ENCODE peak calls at places on chromosomes 5 and 9, in six cellular contexts. One of them, this sample, is unnamed.

GRCh38 chr5:143678148-143678906 is 133.6 kb upstream of the HMHB1 start:
- DNase-seq in CD8-positive, alpha-beta T cell: no peak
- DNase-seq in fibroblast of the aortic adventitia: no peak
- DNase-seq in body of pancreas: no peak
- DNase-seq in H1: no peak
- DNase-seq in IMR-90: no peak
- DNase-seq in this sample: no peak

GRCh38 chr5:137890850-137891249 is 1.6 kb downstream of the PKD2L2 start:
- DNase-seq in fibroblast of the aortic adventitia: no peak
- DNase-seq in H1: no peak
- DNase-seq in CD8-positive, alpha-beta T cell: no peak
- DNase-seq in IMR-90: no peak
- DNase-seq in body of pancreas: no peak
- DNase-seq in this sample: no peak

GRCh38 chr5:138169124-138169523 is 9.3 kb downstream of the BRD8 start:
- DNase-seq in H1: no peak
- DNase-seq in CD8-positive, alpha-beta T cell: no peak
- DNase-seq in IMR-90: no peak
- DNase-seq in body of pancreas: no peak
- DNase-seq in fibroblast of the aortic adventitia: no peak
- DNase-seq in this sample: no peak

GRCh38 chr9:127194881-127195713 is 69.5 kb upstream of the GARNL3 start:
- DNase-seq in CD8-positive, alpha-beta T cell: no peak
- DNase-seq in fibroblast of the aortic adventitia: no peak
- DNase-seq in H1: no peak
- DNase-seq in body of pancreas: no peak
- DNase-seq in IMR-90: peak; percentile 37
- DNase-seq in this sample: no peak

GRCh38 chr9:134971196-134971595 is 53.5 kb upstream of the FCN1 start:
- DNase-seq in IMR-90: no peak
- DNase-seq in CD8-positive, alpha-beta T cell: no peak
- DNase-seq in H1: no peak
- DNase-seq in fibroblast of the aortic adventitia: no peak
- DNase-seq in body of pancreas: no peak
- DNase-seq in this sample: no peak

GRCh38 chr5:56415356-56415765 is 182.2 kb upstream of the ANKRD55 start:
- DNase-seq in H1: no peak
- DNase-seq in CD8-positive, alpha-beta T cell: no peak
- DNase-seq in IMR-90: peak; percentile 91
- DNase-seq in fibroblast of the aortic adventitia: peak; percentile 85
- DNase-seq in body of pancreas: no peak
- DNase-seq in this sample: peak; percentile 11

GRCh38 chr5:1445895-1446601 is 808 bp upstream of the SLC6A3 start:
- DNase-seq in fibroblast of the aortic adventitia: no peak
- DNase-seq in body of pancreas: no peak
- DNase-seq in IMR-90: no peak
- DNase-seq in H1: peak; percentile 71
- DNase-seq in CD8-positive, alpha-beta T cell: peak; percentile 50
- DNase-seq in this sample: no peak

GRCh38 chr9:33354651-33355211 is 47.6 kb downstream of the AQP7 start:
- DNase-seq in H1: no peak
- DNase-seq in CD8-positive, alpha-beta T cell: no peak
- DNase-seq in fibroblast of the aortic adventitia: peak; percentile 94
- DNase-seq in body of pancreas: no peak
- DNase-seq in IMR-90: peak; percentile 92
- DNase-seq in this sample: no peak

GRCh38 chr9:132726561-132727150 is 56.4 kb downstream of the GTF3C4 start:
- DNase-seq in IMR-90: no peak
- DNase-seq in H1: no peak
- DNase-seq in CD8-positive, alpha-beta T cell: no peak
- DNase-seq in fibroblast of the aortic adventitia: no peak
- DNase-seq in body of pancreas: no peak
- DNase-seq in this sample: no peak

GRCh38 chr9:116480700-116481099 is 206.4 kb upstream of the TRIM32 start:
- DNase-seq in IMR-90: no peak
- DNase-seq in H1: peak; percentile 20
- DNase-seq in fibroblast of the aortic adventitia: no peak
- DNase-seq in body of pancreas: no peak
- DNase-seq in CD8-positive, alpha-beta T cell: no peak
- DNase-seq in this sample: no peak

GRCh38 chr9:131500939-131501541 is 1.7 kb upstream of the POMT1 start:
- DNase-seq in fibroblast of the aortic adventitia: peak; percentile 22
- DNase-seq in H1: no peak
- DNase-seq in CD8-positive, alpha-beta T cell: peak; percentile 71
- DNase-seq in IMR-90: peak; percentile 81
- DNase-seq in body of pancreas: no peak
- DNase-seq in this sample: peak; percentile 28

GRCh38 chr5:102670224-102670836 is 84.8 kb upstream of the PAM start:
- DNase-seq in IMR-90: no peak
- DNase-seq in body of pancreas: peak; percentile 22
- DNase-seq in H1: peak; percentile 75
- DNase-seq in CD8-positive, alpha-beta T cell: no peak
- DNase-seq in fibroblast of the aortic adventitia: peak; percentile 17
- DNase-seq in this sample: no peak

GRCh38 chr5:164187780-164188179 is 682.4 kb downstream of the MAT2B start:
- DNase-seq in H1: no peak
- DNase-seq in fibroblast of the aortic adventitia: no peak
- DNase-seq in CD8-positive, alpha-beta T cell: no peak
- DNase-seq in IMR-90: no peak
- DNase-seq in body of pancreas: no peak
- DNase-seq in this sample: no peak

GRCh38 chr5:113166285-113166684 is 189.7 kb downstream of the DCP2 start:
- DNase-seq in IMR-90: peak; percentile 95
- DNase-seq in fibroblast of the aortic adventitia: peak; percentile 65
- DNase-seq in CD8-positive, alpha-beta T cell: no peak
- DNase-seq in H1: no peak
- DNase-seq in body of pancreas: no peak
- DNase-seq in this sample: no peak

GRCh38 chr5:54362992-54363630 is 52.7 kb upstream of the ARL15 start:
- DNase-seq in H1: no peak
- DNase-seq in fibroblast of the aortic adventitia: no peak
- DNase-seq in IMR-90: no peak
- DNase-seq in CD8-positive, alpha-beta T cell: no peak
- DNase-seq in body of pancreas: no peak
- DNase-seq in this sample: no peak

GRCh38 chr9:104412238-104412637 is 91.8 kb upstream of the OR13F1 start:
- DNase-seq in H1: no peak
- DNase-seq in CD8-positive, alpha-beta T cell: no peak
- DNase-seq in IMR-90: no peak
- DNase-seq in body of pancreas: no peak
- DNase-seq in fibroblast of the aortic adventitia: no peak
- DNase-seq in this sample: no peak

GRCh38 chr5:71960196-71960595 is 147.1 kb upstream of the MAP1B start:
- DNase-seq in fibroblast of the aortic adventitia: no peak
- DNase-seq in IMR-90: no peak
- DNase-seq in H1: no peak
- DNase-seq in body of pancreas: no peak
- DNase-seq in CD8-positive, alpha-beta T cell: no peak
- DNase-seq in this sample: no peak

GRCh38 chr5:143016777-143017374 is 246.7 kb downstream of the ARHGAP26 start:
- DNase-seq in body of pancreas: no peak
- DNase-seq in fibroblast of the aortic adventitia: peak; percentile 73
- DNase-seq in IMR-90: peak; percentile 75
- DNase-seq in CD8-positive, alpha-beta T cell: no peak
- DNase-seq in H1: no peak
- DNase-seq in this sample: no peak

GRCh38 chr9:134648701-134649525 is 7.3 kb downstream of the COL5A1 start:
- DNase-seq in fibroblast of the aortic adventitia: peak; percentile 65
- DNase-seq in IMR-90: peak; percentile 56
- DNase-seq in body of pancreas: no peak
- DNase-seq in H1: no peak
- DNase-seq in CD8-positive, alpha-beta T cell: no peak
- DNase-seq in this sample: no peak

GRCh38 chr9:105114956-105115728 is 129.3 kb upstream of the SLC44A1 start:
- DNase-seq in H1: no peak
- DNase-seq in fibroblast of the aortic adventitia: no peak
- DNase-seq in IMR-90: peak; percentile 33
- DNase-seq in CD8-positive, alpha-beta T cell: peak; percentile 53
- DNase-seq in body of pancreas: no peak
- DNase-seq in this sample: no peak

GRCh38 chr9:133125706-133126696 is 5.0 kb upstream of the RALGDS start:
- DNase-seq in CD8-positive, alpha-beta T cell: no peak
- DNase-seq in body of pancreas: peak; percentile 52
- DNase-seq in fibroblast of the aortic adventitia: peak; percentile 52
- DNase-seq in H1: no peak
- DNase-seq in IMR-90: peak; percentile 60
- DNase-seq in this sample: no peak

GRCh38 chr5:147939431-147940114 is 33.2 kb upstream of the C5orf46 start:
- DNase-seq in IMR-90: no peak
- DNase-seq in fibroblast of the aortic adventitia: no peak
- DNase-seq in body of pancreas: no peak
- DNase-seq in H1: no peak
- DNase-seq in CD8-positive, alpha-beta T cell: no peak
- DNase-seq in this sample: no peak

GRCh38 chr5:41279040-41279439 is 65.7 kb upstream of the C6 start:
- DNase-seq in fibroblast of the aortic adventitia: no peak
- DNase-seq in IMR-90: no peak
- DNase-seq in H1: no peak
- DNase-seq in CD8-positive, alpha-beta T cell: no peak
- DNase-seq in body of pancreas: no peak
- DNase-seq in this sample: no peak
- H3K4me3 ChIP-seq in fibroblast of the aortic adventitia: no peak overlapping the region
- H3K4me3 ChIP-seq in IMR-90: no peak overlapping the region
- H3K4me3 ChIP-seq in H1: no peak overlapping the region
- H3K4me3 ChIP-seq in CD8-positive, alpha-beta T cell: no peak overlapping the region
- H3K4me3 ChIP-seq in body of pancreas: no peak overlapping the region
- H3K4me3 ChIP-seq in this sample: no peak overlapping the region

GRCh38 chr5:123157797-123158528 is 68.9 kb downstream of the PRDM6 start:
- DNase-seq in H1: no peak
- DNase-seq in body of pancreas: no peak
- DNase-seq in fibroblast of the aortic adventitia: peak; percentile 91
- DNase-seq in IMR-90: peak; percentile 83
- DNase-seq in CD8-positive, alpha-beta T cell: no peak
- DNase-seq in this sample: peak; percentile 68
- TF ChIP-seq CTCF in H1: no peak
- TF ChIP-seq CTCF in body of pancreas: no peak
- TF ChIP-seq CTCF in fibroblast of the aortic adventitia: peak; percentile 47
- TF ChIP-seq CTCF in IMR-90: peak; percentile 48
- TF ChIP-seq CTCF in CD8-positive, alpha-beta T cell: no peak
- TF ChIP-seq CTCF in this sample: peak; percentile 46

DNA sequence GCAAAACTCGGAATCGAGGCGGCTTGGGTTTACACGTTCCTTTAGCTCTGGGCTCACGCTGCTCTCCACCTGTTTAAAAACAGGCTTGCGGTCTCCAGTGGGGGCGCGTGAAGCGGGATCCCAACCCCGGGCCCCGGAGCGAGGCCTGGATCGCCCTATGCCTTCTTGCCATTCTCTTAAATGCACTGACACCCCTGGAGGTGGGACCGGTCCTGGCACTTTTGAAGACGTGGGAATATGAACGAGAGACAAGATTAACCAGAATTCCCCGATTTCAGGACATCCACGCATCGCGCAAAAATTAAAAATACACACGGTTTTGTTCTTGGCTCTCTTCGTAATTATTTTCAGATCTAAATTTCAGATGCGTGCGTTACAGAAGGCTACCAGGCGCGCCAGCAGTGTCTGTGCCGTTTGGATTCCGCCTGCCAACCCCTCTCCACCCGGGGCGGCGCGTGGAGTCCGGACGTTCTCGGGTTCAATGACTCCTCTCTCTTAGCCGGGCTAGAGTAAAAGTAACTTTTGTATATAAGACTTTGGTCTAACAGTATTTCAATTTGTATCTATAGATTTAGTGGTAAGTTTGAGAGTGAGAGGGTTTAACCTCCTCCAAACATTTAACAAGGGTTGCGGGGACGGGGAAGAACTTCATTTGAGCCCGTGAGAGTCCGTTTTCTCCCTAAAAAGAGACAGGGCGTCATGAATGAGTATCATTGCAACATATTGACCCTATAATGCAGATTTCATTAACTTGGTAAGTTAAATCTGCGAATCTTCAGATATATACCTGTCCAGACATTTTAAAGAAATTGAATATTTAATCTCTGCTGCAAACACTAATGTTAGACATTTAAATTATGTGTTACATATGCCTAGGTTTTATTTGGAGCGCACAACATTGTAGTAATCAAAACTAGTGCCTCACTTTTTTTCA is 3.8 kb downstream of the FOXD1 start:
- DNase-seq in body of pancreas: no peak
- DNase-seq in IMR-90: no peak
- DNase-seq in CD8-positive, alpha-beta T cell: no peak
- DNase-seq in H1: no peak
- DNase-seq in fibroblast of the aortic adventitia: no peak
- DNase-seq in this sample: no peak
- H3K4me3 ChIP-seq in body of pancreas: no peak overlapping the region
- H3K4me3 ChIP-seq in IMR-90: peak overlapping the region; percentile 37
- H3K4me3 ChIP-seq in CD8-positive, alpha-beta T cell: no peak overlapping the region
- H3K4me3 ChIP-seq in H1: peak overlapping the region; percentile 19
- H3K4me3 ChIP-seq in fibroblast of the aortic adventitia: peak overlapping the region; percentile 19
- H3K4me3 ChIP-seq in this sample: no peak overlapping the region

DNA sequence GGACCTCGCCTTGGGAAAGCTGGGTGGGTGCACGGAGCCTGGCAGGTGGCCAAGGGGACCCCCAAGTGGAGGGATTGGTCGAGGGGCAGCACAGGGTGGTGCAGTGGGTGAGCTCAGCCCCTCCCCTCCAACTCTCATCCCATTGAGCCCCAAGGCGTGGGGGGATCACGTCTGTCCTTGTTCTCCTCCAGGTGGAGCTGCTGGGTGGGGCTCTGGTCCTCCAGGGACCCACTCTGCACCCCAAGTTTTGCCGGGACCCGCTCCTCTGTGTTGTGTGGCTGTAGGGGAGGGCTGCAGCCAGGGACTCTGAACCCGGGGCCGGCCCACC is 3.6 kb upstream of the FUT7 start:
- DNase-seq in CD8-positive, alpha-beta T cell: no peak
- DNase-seq in H1: no peak
- DNase-seq in body of pancreas: no peak
- DNase-seq in IMR-90: no peak
- DNase-seq in fibroblast of the aortic adventitia: no peak
- DNase-seq in this sample: no peak
- TF ChIP-seq CTCF in CD8-positive, alpha-beta T cell: peak; percentile 12
- TF ChIP-seq CTCF in H1: no peak
- TF ChIP-seq CTCF in body of pancreas: no peak
- TF ChIP-seq CTCF in IMR-90: no peak
- TF ChIP-seq CTCF in fibroblast of the aortic adventitia: no peak
- TF ChIP-seq CTCF in this sample: no peak

DNA sequence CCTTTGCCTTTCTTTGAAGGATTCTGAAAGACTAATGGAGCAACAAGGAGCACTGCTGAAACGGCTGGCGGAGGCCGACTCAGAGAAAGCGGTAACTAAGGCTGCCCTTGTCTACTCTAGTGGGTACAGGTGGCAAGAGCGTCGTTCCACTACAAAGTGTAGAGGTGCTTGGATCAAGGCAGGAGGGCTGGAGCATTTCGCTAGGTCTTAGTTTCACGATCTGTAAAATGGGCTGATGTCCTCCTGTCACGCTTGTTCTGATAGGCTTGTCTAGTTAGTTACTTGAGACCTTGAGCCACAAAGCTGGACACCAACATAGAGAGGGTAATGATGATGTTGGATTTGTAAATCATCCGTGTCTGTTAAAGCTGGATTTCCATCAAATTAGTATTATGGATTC is 23.0 kb upstream of the GLE1 start:
- DNase-seq in H1: no peak
- DNase-seq in body of pancreas: no peak
- DNase-seq in IMR-90: no peak
- DNase-seq in fibroblast of the aortic adventitia: no peak
- DNase-seq in CD8-positive, alpha-beta T cell: no peak
- DNase-seq in this sample: no peak
- H3K4me3 ChIP-seq in H1: no peak overlapping the region
- H3K4me3 ChIP-seq in body of pancreas: no peak overlapping the region
- H3K4me3 ChIP-seq in IMR-90: no peak overlapping the region
- H3K4me3 ChIP-seq in fibroblast of the aortic adventitia: no peak overlapping the region
- H3K4me3 ChIP-seq in CD8-positive, alpha-beta T cell: no peak overlapping the region
- H3K4me3 ChIP-seq in this sample: no peak overlapping the region